ENCODE peak calls at places on chromosomes 3 and 15, in nine cellular contexts. One of them, this sample, is unnamed.

GRCh38 chr15:32993285-32993684 is 201.2 kb downstream of the FMN1 start:
- DNase-seq in CD4-positive, alpha-beta T cell: no peak
- DNase-seq in tibial artery: no peak
- DNase-seq in right atrium auricular region: no peak
- DNase-seq in endothelial cell: no peak
- DNase-seq in B cell: no peak
- DNase-seq in upper lobe of left lung: no peak
- DNase-seq in tibial nerve: no peak
- DNase-seq in astrocyte of the spinal cord: peak; percentile 22
- DNase-seq in this sample: no peak

GRCh38 chr3:129554356-129555120 is 11.6 kb downstream of the H1-8 start:
- DNase-seq in CD4-positive, alpha-beta T cell: no peak
- DNase-seq in tibial artery: no peak
- DNase-seq in right atrium auricular region: no peak
- DNase-seq in endothelial cell: no peak
- DNase-seq in B cell: no peak
- DNase-seq in upper lobe of left lung: no peak
- DNase-seq in tibial nerve: no peak
- DNase-seq in astrocyte of the spinal cord: no peak
- DNase-seq in this sample: no peak

GRCh38 chr3:58237238-58237939 is at the start of gene ABHD6:
- DNase-seq in CD4-positive, alpha-beta T cell: peak; percentile 86
- DNase-seq in tibial artery: peak; percentile 85
- DNase-seq in right atrium auricular region: peak; percentile 72
- DNase-seq in endothelial cell: peak; percentile 80
- DNase-seq in B cell: peak; percentile 74
- DNase-seq in upper lobe of left lung: peak; percentile 71
- DNase-seq in tibial nerve: peak; percentile 52
- DNase-seq in astrocyte of the spinal cord: peak; percentile 65
- DNase-seq in this sample: peak; percentile 67

GRCh38 chr3:30399394-30400181 is 206.8 kb upstream of the TGFBR2 start:
- DNase-seq in CD4-positive, alpha-beta T cell: no peak
- DNase-seq in tibial artery: no peak
- DNase-seq in right atrium auricular region: no peak
- DNase-seq in endothelial cell: no peak
- DNase-seq in B cell: no peak
- DNase-seq in upper lobe of left lung: no peak
- DNase-seq in tibial nerve: no peak
- DNase-seq in astrocyte of the spinal cord: peak; percentile 37
- DNase-seq in this sample: no peak

GRCh38 chr3:59189561-59190338 is 139.9 kb upstream of the CFAP20DC start:
- DNase-seq in CD4-positive, alpha-beta T cell: no peak
- DNase-seq in tibial artery: no peak
- DNase-seq in right atrium auricular region: no peak
- DNase-seq in endothelial cell: no peak
- DNase-seq in B cell: no peak
- DNase-seq in upper lobe of left lung: no peak
- DNase-seq in tibial nerve: no peak
- DNase-seq in astrocyte of the spinal cord: no peak
- DNase-seq in this sample: no peak

GRCh38 chr3:25045291-25045690 is 382.8 kb upstream of the RARB start:
- DNase-seq in CD4-positive, alpha-beta T cell: no peak
- DNase-seq in tibial artery: no peak
- DNase-seq in right atrium auricular region: no peak
- DNase-seq in endothelial cell: peak; percentile 11
- DNase-seq in B cell: no peak
- DNase-seq in upper lobe of left lung: no peak
- DNase-seq in tibial nerve: no peak
- DNase-seq in astrocyte of the spinal cord: no peak
- DNase-seq in this sample: no peak

GRCh38 chr15:99437315-99438221 is 128.2 kb upstream of the MEF2A start:
- DNase-seq in CD4-positive, alpha-beta T cell: no peak
- DNase-seq in tibial artery: peak; percentile 66
- DNase-seq in right atrium auricular region: peak; percentile 61
- DNase-seq in endothelial cell: no peak
- DNase-seq in B cell: no peak
- DNase-seq in upper lobe of left lung: peak; percentile 19
- DNase-seq in tibial nerve: peak; percentile 14
- DNase-seq in astrocyte of the spinal cord: no peak
- DNase-seq in this sample: peak; percentile 34

GRCh38 chr15:48935236-48935635 is 28.5 kb downstream of the SHC4 start:
- DNase-seq in CD4-positive, alpha-beta T cell: no peak
- DNase-seq in tibial artery: no peak
- DNase-seq in right atrium auricular region: no peak
- DNase-seq in endothelial cell: no peak
- DNase-seq in B cell: no peak
- DNase-seq in upper lobe of left lung: no peak
- DNase-seq in tibial nerve: no peak
- DNase-seq in astrocyte of the spinal cord: no peak
- DNase-seq in this sample: no peak

GRCh38 chr3:124315215-124316033 is 323.5 kb upstream of the ROPN1 start:
- DNase-seq in CD4-positive, alpha-beta T cell: no peak
- DNase-seq in tibial artery: peak; percentile 76
- DNase-seq in right atrium auricular region: no peak
- DNase-seq in endothelial cell: no peak
- DNase-seq in B cell: no peak
- DNase-seq in upper lobe of left lung: no peak
- DNase-seq in tibial nerve: no peak
- DNase-seq in astrocyte of the spinal cord: peak; percentile 53
- DNase-seq in this sample: no peak

GRCh38 chr15:45377630-45378148 is 655 bp downstream of the GATM start:
- DNase-seq in CD4-positive, alpha-beta T cell: no peak
- DNase-seq in tibial artery: peak; percentile 68
- DNase-seq in right atrium auricular region: peak; percentile 63
- DNase-seq in endothelial cell: no peak
- DNase-seq in B cell: no peak
- DNase-seq in upper lobe of left lung: no peak
- DNase-seq in tibial nerve: no peak
- DNase-seq in astrocyte of the spinal cord: no peak
- DNase-seq in this sample: no peak

GRCh38 chr3:151426337-151426648 is 34.6 kb downstream of the IGSF10 start:
- DNase-seq in CD4-positive, alpha-beta T cell: no peak
- DNase-seq in tibial artery: no peak
- DNase-seq in right atrium auricular region: no peak
- DNase-seq in endothelial cell: no peak
- DNase-seq in B cell: no peak
- DNase-seq in upper lobe of left lung: no peak
- DNase-seq in tibial nerve: no peak
- DNase-seq in astrocyte of the spinal cord: no peak
- DNase-seq in this sample: no peak

GRCh38 chr3:44439499-44440295 is 37.8 kb downstream of the ZNF445 start:
- DNase-seq in CD4-positive, alpha-beta T cell: peak; percentile 33
- DNase-seq in tibial artery: peak; percentile 89
- DNase-seq in right atrium auricular region: peak; percentile 91
- DNase-seq in endothelial cell: peak; percentile 69
- DNase-seq in B cell: peak; percentile 77
- DNase-seq in upper lobe of left lung: peak; percentile 93
- DNase-seq in tibial nerve: peak; percentile 29
- DNase-seq in astrocyte of the spinal cord: peak; percentile 60
- DNase-seq in this sample: no peak

GRCh38 chr15:57556040-57556439 is 35.7 kb upstream of the MYZAP start:
- DNase-seq in CD4-positive, alpha-beta T cell: no peak
- DNase-seq in tibial artery: no peak
- DNase-seq in right atrium auricular region: no peak
- DNase-seq in endothelial cell: no peak
- DNase-seq in B cell: no peak
- DNase-seq in upper lobe of left lung: no peak
- DNase-seq in tibial nerve: no peak
- DNase-seq in astrocyte of the spinal cord: no peak
- DNase-seq in this sample: no peak

GRCh38 chr15:92638291-92638708 is 17.3 kb downstream of the FAM174B start:
- DNase-seq in CD4-positive, alpha-beta T cell: no peak
- DNase-seq in tibial artery: no peak
- DNase-seq in right atrium auricular region: no peak
- DNase-seq in endothelial cell: no peak
- DNase-seq in B cell: no peak
- DNase-seq in upper lobe of left lung: peak; percentile 79
- DNase-seq in tibial nerve: no peak
- DNase-seq in astrocyte of the spinal cord: peak; percentile 29
- DNase-seq in this sample: no peak

GRCh38 chr15:71679223-71680078 is 130.9 kb upstream of the NR2E3 start:
- DNase-seq in CD4-positive, alpha-beta T cell: no peak
- DNase-seq in tibial artery: no peak
- DNase-seq in right atrium auricular region: no peak
- DNase-seq in endothelial cell: no peak
- DNase-seq in B cell: no peak
- DNase-seq in upper lobe of left lung: no peak
- DNase-seq in tibial nerve: no peak
- DNase-seq in astrocyte of the spinal cord: peak; percentile 31
- DNase-seq in this sample: no peak

GRCh38 chr3:152621006-152621868 is 213.7 kb upstream of the P2RY1 start:
- DNase-seq in CD4-positive, alpha-beta T cell: no peak
- DNase-seq in tibial artery: no peak
- DNase-seq in right atrium auricular region: no peak
- DNase-seq in endothelial cell: no peak
- DNase-seq in B cell: no peak
- DNase-seq in upper lobe of left lung: no peak
- DNase-seq in tibial nerve: no peak
- DNase-seq in astrocyte of the spinal cord: peak; percentile 22
- DNase-seq in this sample: no peak

GRCh38 chr15:63440265-63440648 is 58.6 kb upstream of the CA12 start:
- DNase-seq in CD4-positive, alpha-beta T cell: no peak
- DNase-seq in tibial artery: no peak
- DNase-seq in right atrium auricular region: no peak
- DNase-seq in endothelial cell: no peak
- DNase-seq in B cell: no peak
- DNase-seq in upper lobe of left lung: no peak
- DNase-seq in tibial nerve: no peak
- DNase-seq in astrocyte of the spinal cord: no peak
- DNase-seq in this sample: no peak

GRCh38 chr15:83046558-83047127 is 20.4 kb downstream of the BTBD1 start:
- DNase-seq in CD4-positive, alpha-beta T cell: no peak
- DNase-seq in tibial artery: no peak
- DNase-seq in right atrium auricular region: no peak
- DNase-seq in endothelial cell: no peak
- DNase-seq in B cell: no peak
- DNase-seq in upper lobe of left lung: no peak
- DNase-seq in tibial nerve: no peak
- DNase-seq in astrocyte of the spinal cord: peak; percentile 63
- DNase-seq in this sample: no peak

GRCh38 chr3:124076231-124076630 is 84.3 kb upstream of the ROPN1 start:
- DNase-seq in CD4-positive, alpha-beta T cell: no peak
- DNase-seq in tibial artery: no peak
- DNase-seq in right atrium auricular region: no peak
- DNase-seq in endothelial cell: no peak
- DNase-seq in B cell: no peak
- DNase-seq in upper lobe of left lung: no peak
- DNase-seq in tibial nerve: no peak
- DNase-seq in astrocyte of the spinal cord: no peak
- DNase-seq in this sample: no peak

GRCh38 chr3:71542548-71543370 is 40.8 kb downstream of the FOXP1 start:
- DNase-seq in CD4-positive, alpha-beta T cell: no peak
- DNase-seq in tibial artery: peak; percentile 91
- DNase-seq in right atrium auricular region: peak; percentile 92
- DNase-seq in endothelial cell: peak; percentile 13
- DNase-seq in B cell: peak; percentile 63
- DNase-seq in upper lobe of left lung: peak; percentile 80
- DNase-seq in tibial nerve: peak; percentile 60
- DNase-seq in astrocyte of the spinal cord: peak; percentile 91
- DNase-seq in this sample: no peak

GRCh38 chr3:30263238-30263920 is 343.0 kb upstream of the TGFBR2 start:
- DNase-seq in CD4-positive, alpha-beta T cell: no peak
- DNase-seq in tibial artery: no peak
- DNase-seq in right atrium auricular region: no peak
- DNase-seq in endothelial cell: no peak
- DNase-seq in B cell: no peak
- DNase-seq in upper lobe of left lung: no peak
- DNase-seq in tibial nerve: no peak
- DNase-seq in astrocyte of the spinal cord: no peak
- DNase-seq in this sample: no peak

GRCh38 chr15:40909662-40910625 is 15.7 kb downstream of the VPS18 start:
- DNase-seq in CD4-positive, alpha-beta T cell: no peak
- DNase-seq in tibial artery: no peak
- DNase-seq in right atrium auricular region: no peak
- DNase-seq in endothelial cell: no peak
- DNase-seq in B cell: no peak
- DNase-seq in upper lobe of left lung: peak; percentile 77
- DNase-seq in tibial nerve: no peak
- DNase-seq in astrocyte of the spinal cord: no peak
- DNase-seq in this sample: no peak
- TF ChIP-seq CTCF in CD4-positive, alpha-beta T cell: no peak
- TF ChIP-seq CTCF in tibial artery: no peak
- TF ChIP-seq CTCF in right atrium auricular region: no peak
- TF ChIP-seq CTCF in endothelial cell: no peak
- TF ChIP-seq CTCF in B cell: no peak
- TF ChIP-seq CTCF in upper lobe of left lung: no peak
- TF ChIP-seq CTCF in tibial nerve: no peak
- TF ChIP-seq CTCF in astrocyte of the spinal cord: no peak
- TF ChIP-seq CTCF in this sample: no peak

GRCh38 chr15:40272713-40273056 is 10.2 kb downstream of the ANKRD63 start:
- DNase-seq in CD4-positive, alpha-beta T cell: no peak
- DNase-seq in tibial artery: no peak
- DNase-seq in right atrium auricular region: no peak
- DNase-seq in endothelial cell: no peak
- DNase-seq in B cell: no peak
- DNase-seq in upper lobe of left lung: peak; percentile 37
- DNase-seq in tibial nerve: no peak
- DNase-seq in astrocyte of the spinal cord: no peak
- DNase-seq in this sample: no peak
- TF ChIP-seq CTCF in CD4-positive, alpha-beta T cell: no peak
- TF ChIP-seq CTCF in tibial artery: no peak
- TF ChIP-seq CTCF in right atrium auricular region: no peak
- TF ChIP-seq CTCF in endothelial cell: no peak
- TF ChIP-seq CTCF in B cell: no peak
- TF ChIP-seq CTCF in upper lobe of left lung: no peak
- TF ChIP-seq CTCF in tibial nerve: no peak
- TF ChIP-seq CTCF in astrocyte of the spinal cord: peak; percentile 48
- TF ChIP-seq CTCF in this sample: no peak

GRCh38 chr15:70064441-70064840 is 33.3 kb downstream of the TLE3 start:
- DNase-seq in CD4-positive, alpha-beta T cell: no peak
- DNase-seq in tibial artery: peak; percentile 55
- DNase-seq in right atrium auricular region: no peak
- DNase-seq in endothelial cell: no peak
- DNase-seq in B cell: no peak
- DNase-seq in upper lobe of left lung: no peak
- DNase-seq in tibial nerve: no peak
- DNase-seq in astrocyte of the spinal cord: peak; percentile 26
- DNase-seq in this sample: no peak
- TF ChIP-seq CTCF in CD4-positive, alpha-beta T cell: no peak
- TF ChIP-seq CTCF in tibial artery: no peak
- TF ChIP-seq CTCF in right atrium auricular region: no peak
- TF ChIP-seq CTCF in endothelial cell: no peak
- TF ChIP-seq CTCF in B cell: no peak
- TF ChIP-seq CTCF in upper lobe of left lung: no peak
- TF ChIP-seq CTCF in tibial nerve: peak; percentile 18
- TF ChIP-seq CTCF in astrocyte of the spinal cord: no peak
- TF ChIP-seq CTCF in this sample: no peak

DNA sequence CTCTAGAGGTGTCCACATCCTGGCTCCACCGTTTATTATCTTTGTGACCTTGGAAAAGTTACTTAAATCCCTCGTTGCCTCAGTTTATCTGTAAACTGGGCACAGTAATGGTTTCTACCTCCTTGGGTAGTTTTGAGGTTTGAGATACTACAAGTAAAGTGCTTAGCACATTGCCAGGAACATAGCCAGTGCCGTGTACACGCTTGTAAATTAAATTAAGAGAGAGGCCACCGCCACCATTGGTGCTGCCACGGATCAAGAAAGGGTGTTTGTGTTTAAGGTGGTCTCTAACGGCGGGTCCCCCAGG is 5.8 kb upstream of the WNT7A start:
- DNase-seq in CD4-positive, alpha-beta T cell: no peak
- DNase-seq in tibial artery: no peak
- DNase-seq in right atrium auricular region: no peak
- DNase-seq in endothelial cell: no peak
- DNase-seq in B cell: no peak
- DNase-seq in upper lobe of left lung: no peak
- DNase-seq in tibial nerve: no peak
- DNase-seq in astrocyte of the spinal cord: no peak
- DNase-seq in this sample: no peak
- TF ChIP-seq CTCF in CD4-positive, alpha-beta T cell: peak; percentile 16
- TF ChIP-seq CTCF in tibial artery: no peak
- TF ChIP-seq CTCF in right atrium auricular region: peak; percentile 6
- TF ChIP-seq CTCF in endothelial cell: peak; percentile 41
- TF ChIP-seq CTCF in B cell: no peak
- TF ChIP-seq CTCF in upper lobe of left lung: no peak
- TF ChIP-seq CTCF in tibial nerve: no peak
- TF ChIP-seq CTCF in astrocyte of the spinal cord: no peak
- TF ChIP-seq CTCF in this sample: peak; percentile 11

This sample was measured in mesothelial cell of epicardium.